ENCODE peak calls at places on chromosome 1, in four cellular contexts. K is H1, V is H9, I is IMR-90. H is an unnamed sample. For H3K4me1, the result is how much of the 10 kb centered on the place peaks cover.

GRCh38 chr1:156480411-156481192 is 20.0 kb downstream of the MEF2D start:
- DNase-seq in K (peak), V (peak), I (peak), H (peak)

GRCh38 chr1:66489146-66489545 is 44.8 kb upstream of the SGIP1 start:
- DNase-seq in K (no peak), V (no peak), I (peak), H (no peak)

GRCh38 chr1:58898739-58899580 is 115.1 kb upstream of the JUN start:
- DNase-seq in K (no peak), V (no peak), I (peak), H (peak)

GRCh38 chr1:40980453-40981121 is 1.1 kb downstream of the CTPS1 start:
- DNase-seq in K (no peak), V (peak), I (peak), H (peak)

GRCh38 chr1:234890694-234891093 is 237.9 kb downstream of the TOMM20 start:
- DNase-seq in K (no peak), V (no peak), I (no peak), H (no peak)

GRCh38 chr1:75768021-75768420 is 18.0 kb upstream of the RABGGTB start:
- DNase-seq in K (no peak), V (no peak), I (no peak), H (peak)

GRCh38 chr1:10185759-10186158 is 24.6 kb upstream of the KIF1B start:
- DNase-seq in K (no peak), V (no peak), I (no peak), H (no peak)

GRCh38 chr1:12477936-12478611 is 139.9 kb downstream of the DHRS3 start:
- DNase-seq in K (no peak), V (no peak), I (peak), H (no peak)

GRCh38 chr1:53043271-53043670 is 18.7 kb upstream of the PODN start:
- DNase-seq in K (no peak), V (no peak), I (peak), H (no peak)

GRCh38 chr1:197958438-197958837 is 41.3 kb downstream of the LHX9 start:
- DNase-seq in K (no peak), V (no peak), I (no peak), H (no peak)

GRCh38 chr1:192776998-192777397 is 31.8 kb upstream of the RGS2 start:
- DNase-seq in K (no peak), V (no peak), I (no peak), H (no peak)

GRCh38 chr1:29524285-29525065 is 288.2 kb downstream of the PTPRU start:
- DNase-seq in K (peak), V (peak), I (no peak), H (no peak)
- H2BK15ac ChIP-seq in K (peak), V (no peak), I (no peak), H (no peak)

GRCh38 chr1:93976291-93976690 is 67.1 kb upstream of the GCLM start:
- DNase-seq in K (no peak), V (no peak), I (no peak), H (peak)
- H3K4me1 ChIP-seq in K (under half), V (under half), I (under half), H (under half)

DNA sequence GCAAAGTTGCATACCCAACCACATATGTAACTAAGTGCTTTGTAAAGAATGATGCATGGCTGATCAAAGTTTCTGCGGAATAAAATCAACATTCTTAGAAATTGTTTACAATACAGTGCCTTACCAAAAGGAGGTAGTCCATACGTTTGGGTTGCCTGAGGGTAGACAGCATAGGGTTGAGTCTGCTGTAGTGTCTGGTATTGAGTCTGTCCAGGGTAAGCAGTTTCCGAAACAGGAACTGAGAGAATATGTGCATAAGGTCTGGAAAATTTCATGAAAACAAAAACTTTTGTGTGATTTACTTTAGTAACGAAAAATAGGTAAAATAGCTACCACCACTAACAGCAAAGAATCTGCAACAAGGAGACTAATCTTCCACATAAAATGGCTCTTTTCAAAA is 53.0 kb downstream of the EYA3 start:
- DNase-seq in K (no peak), V (no peak), I (no peak), H (no peak)
- H4K5ac ChIP-seq in K (no peak), V (no peak), I (no peak), H (no peak)

GRCh38 chr1:16090076-16090826 is 16.8 kb upstream of the FAM131C start:
- DNase-seq in K (no peak), V (no peak), I (no peak), H (no peak)

GRCh38 chr1:16088996-16089395 is 15.5 kb upstream of the FAM131C start:
- DNase-seq in K (no peak), V (peak), I (peak), H (no peak)

GRCh38 chr1:16085521-16085920 is 12.1 kb upstream of the FAM131C start:
- DNase-seq in K (no peak), V (no peak), I (no peak), H (no peak)

GRCh38 chr1:16088351-16088911 is 15.0 kb upstream of the FAM131C start:
- DNase-seq in K (no peak), V (no peak), I (no peak), H (no peak)

DNA sequence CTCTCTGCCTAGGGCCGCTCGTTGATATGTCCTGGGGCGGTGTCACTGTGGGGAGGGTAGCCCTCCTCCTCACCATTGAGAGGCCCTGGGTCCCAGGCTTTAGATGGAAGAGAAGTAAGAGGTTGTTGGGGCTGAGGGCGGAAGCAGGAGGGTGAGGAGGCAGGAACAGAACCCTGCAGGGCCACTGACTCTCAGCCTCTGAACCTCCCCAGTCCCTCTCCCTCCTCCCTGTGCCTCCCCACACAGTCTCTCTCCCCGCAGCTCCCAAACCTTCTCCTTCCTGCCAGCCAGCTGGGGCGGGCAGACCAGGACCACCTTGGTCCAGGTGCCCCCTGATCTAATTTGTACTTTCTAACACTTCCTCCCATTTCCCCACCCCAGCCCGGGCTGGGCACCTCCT is 14.3 kb upstream of the FAM131C start:
- DNase-seq in K (no peak), V (peak), I (no peak), H (no peak)
- H2BK15ac ChIP-seq in K (no peak), V (no peak), I (no peak), H (no peak)

GRCh38 chr1:54307305-54307704 is 98.9 kb downstream of the SSBP3 start:
- DNase-seq in K (no peak), V (no peak), I (no peak), H (no peak)
- H3K4me1 ChIP-seq in K (under half), V (under half), I (under half), H (under half)

GRCh38 chr1:170273556-170274501 is 128.1 kb downstream of the NTMT2 start:
- DNase-seq in K (no peak), V (no peak), I (no peak), H (no peak)

DNA sequence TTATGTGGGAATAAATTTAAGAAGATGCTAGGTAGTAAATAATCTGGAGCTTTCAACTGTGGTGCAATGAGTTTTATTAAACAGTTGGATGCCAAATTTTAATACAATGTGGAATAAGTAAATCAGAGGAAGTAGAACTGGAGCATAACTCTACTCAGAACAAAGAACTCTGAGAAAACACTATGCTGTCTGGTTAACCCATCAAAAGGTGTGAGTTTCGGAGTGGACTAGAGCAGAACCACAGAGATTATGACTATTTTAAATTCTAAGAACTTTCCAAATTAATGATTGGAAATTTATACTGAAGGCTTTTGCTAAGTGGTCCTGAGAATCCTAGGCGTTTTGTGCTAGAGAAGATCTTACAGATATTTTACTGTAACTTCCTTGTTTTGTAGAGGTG is 132.2 kb downstream of the NTMT2 start:
- DNase-seq in K (no peak), V (no peak), I (no peak), H (no peak)
- H4K5ac ChIP-seq in K (no peak), V (no peak), I (no peak), H (no peak)

GRCh38 chr1:117732065-117732789 is 126.4 kb downstream of the TENT5C start:
- DNase-seq in K (no peak), V (no peak), I (peak), H (peak)

GRCh38 chr1:117732956-117733355 is 127.1 kb downstream of the TENT5C start:
- DNase-seq in K (no peak), V (no peak), I (no peak), H (no peak)

GRCh38 chr1:117735045-117735992 is 129.5 kb downstream of the TENT5C start:
- DNase-seq in K (no peak), V (no peak), I (peak), H (peak)

GRCh38 chr1:117739516-117739915 is 133.7 kb downstream of the TENT5C start:
- DNase-seq in K (no peak), V (no peak), I (no peak), H (no peak)

DNA sequence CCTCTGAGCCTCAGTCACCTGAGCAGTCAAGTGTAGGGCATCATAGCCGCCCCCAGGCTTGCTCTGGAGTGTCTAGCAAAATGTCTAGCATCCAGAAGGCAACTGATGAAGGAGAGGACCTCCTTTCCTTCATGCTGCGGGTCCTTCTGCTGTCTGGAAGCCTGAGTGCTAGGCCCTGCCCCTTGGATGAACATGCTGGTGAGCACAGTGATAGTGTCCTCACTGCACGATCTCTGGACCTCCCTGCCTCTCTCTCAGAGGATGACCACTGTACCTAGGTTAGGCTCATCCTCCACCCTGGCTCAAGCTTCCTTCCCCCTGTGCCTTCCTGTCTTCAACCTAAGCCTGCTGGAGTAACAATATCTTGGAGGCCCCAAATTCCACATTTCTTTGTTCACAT is 128.6 kb downstream of the TENT5C start:
- DNase-seq in K (no peak), V (no peak), I (no peak), H (no peak)
- H2BK15ac ChIP-seq in K (no peak), V (no peak), I (peak), H (no peak)

GRCh38 chr1:6692956-6693355 is 8.7 kb downstream of the DNAJC11 start:
- DNase-seq in K (no peak), V (no peak), I (no peak), H (no peak)
- H3K4me1 ChIP-seq in K (under half), V (under half), I (under half), H (under half)

DNA sequence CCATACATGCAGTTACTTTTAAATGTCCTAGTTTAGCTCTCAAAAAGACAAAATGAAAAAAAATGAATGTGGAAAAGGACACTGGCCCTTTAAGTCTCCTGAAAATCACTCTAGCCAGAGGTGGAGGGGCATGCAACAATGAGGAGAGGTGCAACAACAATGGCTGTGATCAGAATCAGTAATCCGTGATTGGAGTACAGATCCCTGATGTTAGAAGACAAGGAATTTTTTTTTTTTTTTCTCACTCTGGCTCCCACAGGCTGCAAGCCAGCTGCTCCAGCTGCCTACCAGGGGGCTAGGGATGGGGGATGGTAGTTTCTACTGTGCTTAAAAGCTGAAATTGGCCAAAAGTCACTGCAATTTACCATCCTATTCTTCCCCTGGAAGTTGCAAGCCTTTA is 54.5 kb downstream of the STYXL2 start:
- DNase-seq in K (no peak), V (no peak), I (no peak), H (peak)
- H4K5ac ChIP-seq in K (no peak), V (no peak), I (no peak), H (no peak)

GRCh38 chr1:63686696-63687095 is 87.1 kb upstream of the ROR1 start:
- DNase-seq in K (no peak), V (no peak), I (no peak), H (no peak)

GRCh38 chr1:63690966-63691365 is 82.9 kb upstream of the ROR1 start:
- DNase-seq in K (no peak), V (no peak), I (no peak), H (no peak)

GRCh38 chr1:63683759-63684158 is 90.1 kb upstream of the ROR1 start:
- DNase-seq in K (no peak), V (no peak), I (no peak), H (no peak)

GRCh38 chr1:63691672-63692425 is 82.0 kb upstream of the ROR1 start:
- DNase-seq in K (no peak), V (peak), I (peak), H (peak)

DNA sequence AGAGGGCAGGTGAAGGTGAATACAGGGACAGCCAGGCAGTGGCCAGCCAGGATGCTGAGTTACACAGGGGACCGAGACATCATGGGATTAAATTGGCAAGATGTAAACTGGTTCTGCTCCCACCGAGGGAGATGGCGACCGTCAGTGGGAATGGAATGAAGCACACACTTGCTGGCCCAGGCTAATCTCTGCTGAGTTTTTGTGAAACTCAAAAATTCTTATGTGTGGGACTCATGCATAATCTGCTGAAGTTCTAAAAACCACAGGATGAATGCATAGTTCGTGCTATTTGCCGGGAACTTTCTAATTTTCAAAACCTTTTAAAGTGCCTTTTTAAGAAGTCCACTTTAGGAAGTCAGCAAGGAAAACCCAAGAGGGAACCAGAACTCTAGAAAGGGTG is 85.5 kb upstream of the ROR1 start:
- DNase-seq in K (no peak), V (no peak), I (peak), H (no peak)
- H2BK15ac ChIP-seq in K (no peak), V (no peak), I (no peak), H (no peak)

H was measured in mesendoderm.